ENCODE peak calls at places on chromosome 5, in nine cellular contexts. W is testis, T is heart left ventricle, B is uterus, N is tibial nerve, G is GM12891, H is K562, Z is breast epithelium, Y is body of pancreas. V is an unnamed sample.

GRCh38 chr5:14450055-14450524 is 131.5 kb upstream of the OTULINL start:
- DNase-seq in W (no peak), T (peak; percentile 65), B (peak; percentile 62), N (peak; percentile 77), G (no peak), H (no peak), Z (no peak), Y (peak; percentile 38), V (no peak)

GRCh38 chr5:145554399-145554798 is 280.7 kb downstream of the PRELID2 start:
- DNase-seq in W (no peak), T (no peak), B (no peak), N (no peak), G (no peak), H (no peak), Z (no peak), Y (peak; percentile 3), V (peak; percentile 30)

GRCh38 chr5:76457685-76458491 is 54.8 kb downstream of the IQGAP2 start:
- DNase-seq in W (no peak), T (no peak), B (no peak), N (no peak), G (no peak), H (no peak), Z (no peak), Y (no peak), V (no peak)

GRCh38 chr5:30099634-30100033 is 1093.9 kb upstream of the CDH6 start:
- DNase-seq in W (no peak), T (no peak), B (no peak), N (no peak), G (no peak), H (no peak), Z (no peak), Y (no peak), V (peak; percentile 4)

GRCh38 chr5:38724301-38725030 is 121.3 kb upstream of the OSMR start:
- DNase-seq in W (no peak), T (no peak), B (no peak), N (no peak), G (no peak), H (no peak), Z (no peak), Y (no peak), V (peak; percentile 82)

GRCh38 chr5:9498541-9499497 is 47.1 kb downstream of the SEMA5A start:
- DNase-seq in W (no peak), T (no peak), B (no peak), N (no peak), G (no peak), H (peak; percentile 38), Z (no peak), Y (peak; percentile 58), V (no peak)

GRCh38 chr5:158054388-158055092 is 195.6 kb upstream of the CLINT1 start:
- DNase-seq in W (no peak), T (no peak), B (no peak), N (no peak), G (no peak), H (no peak), Z (no peak), Y (peak; percentile 10), V (no peak)

GRCh38 chr5:61256474-61256873 is 75.6 kb upstream of the ZSWIM6 start:
- DNase-seq in W (no peak), T (peak; percentile 36), B (no peak), N (no peak), G (no peak), H (no peak), Z (no peak), Y (peak; percentile 94), V (no peak)

GRCh38 chr5:146902471-146902870 is 23.9 kb upstream of the PPP2R2B start:
- DNase-seq in W (no peak), T (no peak), B (no peak), N (no peak), G (no peak), H (no peak), Z (no peak), Y (no peak), V (no peak)

GRCh38 chr5:98581416-98581999 is 192.0 kb upstream of the RGMB start:
- DNase-seq in W (no peak), T (no peak), B (no peak), N (no peak), G (no peak), H (no peak), Z (no peak), Y (peak; percentile 13), V (no peak)

GRCh38 chr5:169343761-169344160 is 42.8 kb upstream of the SLIT3 start:
- DNase-seq in W (no peak), T (no peak), B (no peak), N (no peak), G (no peak), H (no peak), Z (no peak), Y (no peak), V (no peak)

GRCh38 chr5:2897276-2897990 is 146.0 kb upstream of the IRX2 start:
- DNase-seq in W (peak; percentile 4), T (no peak), B (no peak), N (no peak), G (no peak), H (no peak), Z (no peak), Y (no peak), V (no peak)

GRCh38 chr5:96662725-96663513 is 743 bp downstream of the CAST start:
- DNase-seq in W (peak; percentile 94), T (peak; percentile 91), B (peak; percentile 96), N (peak; percentile 88), G (peak; percentile 82), H (peak; percentile 52), Z (peak; percentile 91), Y (peak; percentile 93), V (peak; percentile 85)

GRCh38 chr5:34718516-34718915 is 62.4 kb downstream of the RAI14 start:
- DNase-seq in W (no peak), T (no peak), B (no peak), N (no peak), G (no peak), H (no peak), Z (no peak), Y (no peak), V (no peak)

GRCh38 chr5:96927008-96927407 is 8.9 kb upstream of the LNPEP start:
- DNase-seq in W (no peak), T (no peak), B (no peak), N (peak; percentile 16), G (no peak), H (no peak), Z (no peak), Y (no peak), V (no peak)

GRCh38 chr5:64587370-64587769 is 81.6 kb downstream of the RGS7BP start:
- DNase-seq in W (peak; percentile 22), T (no peak), B (no peak), N (no peak), G (no peak), H (no peak), Z (no peak), Y (no peak), V (no peak)

GRCh38 chr5:158142182-158142581 is 283.2 kb upstream of the CLINT1 start:
- DNase-seq in W (no peak), T (no peak), B (no peak), N (no peak), G (no peak), H (no peak), Z (no peak), Y (no peak), V (no peak)

GRCh38 chr5:149404746-149405549 is 25.9 kb upstream of the IL17B start:
- DNase-seq in W (no peak), T (no peak), B (no peak), N (no peak), G (no peak), H (no peak), Z (no peak), Y (no peak), V (no peak)
- TF ChIP-seq POLR2A in W (no peak), T (no peak), B (no peak), N (no peak), G (no peak), H (no peak), Z (no peak), Y (no peak), V (no peak)

DNA sequence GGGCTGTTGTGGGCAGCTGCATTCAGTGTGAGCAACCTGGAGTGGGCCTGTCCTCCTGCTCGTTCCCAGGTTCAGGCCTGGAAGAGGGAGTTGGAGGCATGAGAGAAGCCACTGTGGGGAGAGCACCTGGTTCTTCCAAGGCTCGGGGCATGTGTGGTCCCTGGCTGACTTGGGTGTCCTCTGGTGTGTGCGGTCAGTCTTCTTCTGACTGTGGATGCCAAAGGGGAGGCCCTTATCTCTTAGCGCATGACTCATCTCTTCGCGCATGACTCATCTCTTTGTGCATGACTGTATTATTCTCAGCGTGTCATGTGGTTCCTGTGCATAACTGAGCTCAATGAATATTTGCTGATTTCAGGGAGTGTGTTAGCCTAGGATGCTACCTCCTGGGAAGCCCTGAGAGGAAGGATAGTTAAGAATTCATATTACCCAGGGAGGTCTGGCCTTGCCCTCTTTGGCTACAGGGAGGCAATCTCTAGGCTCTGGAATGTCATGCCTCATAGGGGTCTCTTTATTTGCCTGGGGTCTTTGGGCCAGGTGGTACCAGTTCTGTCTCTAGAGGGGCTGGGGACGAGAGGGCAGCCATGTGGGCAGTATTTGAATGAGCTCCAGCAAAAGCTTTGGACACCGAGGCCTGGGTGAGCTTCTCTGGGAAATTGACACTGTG is 188.7 kb downstream of the HSPA4 start:
- DNase-seq in W (peak; percentile 55), T (no peak), B (peak; percentile 51), N (peak; percentile 17), G (no peak), H (peak; percentile 93), Z (no peak), Y (peak; percentile 50), V (peak; percentile 91)
- TF ChIP-seq POLR2A in W (no peak), T (no peak), B (no peak), N (no peak), G (no peak), H (peak; percentile 60), Z (no peak), Y (no peak), V (no peak)

DNA sequence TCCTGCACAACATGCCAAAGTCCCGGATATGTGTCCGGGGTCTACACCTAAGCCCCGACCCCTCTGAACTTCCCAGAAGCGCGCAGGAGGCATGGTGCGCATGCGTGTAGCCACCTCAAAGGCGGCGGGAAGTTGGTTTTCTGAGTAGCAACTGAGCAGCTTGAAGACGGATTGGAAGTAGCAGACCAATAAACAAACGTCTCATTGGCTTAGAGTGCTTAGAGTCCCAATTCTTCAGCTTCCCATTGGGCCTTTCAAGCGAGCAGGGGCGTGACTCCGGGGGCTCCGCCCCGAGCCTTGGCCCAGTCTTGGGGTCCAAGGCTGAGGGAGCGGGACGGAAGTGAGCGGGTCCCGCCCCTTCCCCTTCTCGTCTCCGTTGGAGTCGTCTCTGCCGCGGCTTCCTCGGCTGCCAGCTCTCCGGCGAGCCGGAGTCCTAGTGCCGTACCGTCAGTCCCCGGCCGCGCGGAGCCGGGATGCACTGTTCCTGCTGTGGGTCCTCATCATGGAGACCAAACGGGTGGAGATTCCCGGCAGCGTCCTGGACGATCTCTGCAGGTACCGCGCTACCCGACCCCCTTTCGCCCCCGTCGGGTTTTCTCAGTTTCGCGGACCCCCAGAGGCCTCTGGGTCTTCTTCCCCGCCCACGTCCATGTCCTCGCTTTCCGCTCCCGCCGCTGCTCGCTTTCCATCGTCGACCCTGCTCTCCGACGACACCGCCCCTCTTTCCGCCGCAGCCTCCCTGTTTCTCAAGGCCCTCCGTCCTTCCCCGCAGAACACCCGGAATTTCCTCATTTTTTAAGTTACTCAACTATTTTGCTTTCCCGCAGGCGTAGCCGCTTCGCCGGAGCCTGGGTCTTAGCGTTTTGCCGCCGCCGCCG is at the start of gene DCP2:
- DNase-seq in W (peak; percentile 97), T (peak; percentile 96), B (peak; percentile 94), N (peak; percentile 92), G (peak; percentile 81), H (peak; percentile 95), Z (peak; percentile 92), Y (peak; percentile 96), V (peak; percentile 86)
- TF ChIP-seq POLR2A in W (no peak), T (peak; percentile 77), B (peak; percentile 63), N (peak; percentile 65), G (peak; percentile 90), H (peak; percentile 97), Z (peak; percentile 85), Y (peak; percentile 87), V (peak; percentile 92)

GRCh38 chr5:142330444-142330843 is 5.6 kb upstream of the SPRY4 start:
- DNase-seq in W (no peak), T (no peak), B (no peak), N (no peak), G (no peak), H (no peak), Z (no peak), Y (no peak), V (no peak)
- TF ChIP-seq POLR2A in W (no peak), T (no peak), B (no peak), N (no peak), G (no peak), H (no peak), Z (no peak), Y (no peak), V (no peak)